ENCODE peak calls at places on chromosomes 5 and 9, in seven cellular contexts. Z, M, F, J, W, C and O are unnamed samples.

GRCh38 chr9:27548055-27548741 is 18.6 kb upstream of the MOB3B start:
- DNase-seq in Z (no peak), M (peak), F (no peak), J (peak), W (no peak), C (no peak), O (no peak)

GRCh38 chr5:133637206-133637605 is 24.9 kb upstream of the FSTL4 start:
- DNase-seq in Z (no peak), M (no peak), F (no peak), J (no peak), W (no peak), C (no peak), O (no peak)

GRCh38 chr9:127949827-127950512 is 12.3 kb upstream of the DPM2 start:
- DNase-seq in Z (no peak), M (no peak), F (no peak), J (no peak), W (peak), C (no peak), O (no peak)

GRCh38 chr5:169695919-169696490 is 58.9 kb downstream of the DOCK2 start:
- DNase-seq in Z (no peak), M (peak), F (peak), J (peak), W (no peak), C (no peak), O (no peak)

GRCh38 chr9:18422296-18423036 is 51.5 kb upstream of the ADAMTSL1 start:
- DNase-seq in Z (no peak), M (peak), F (no peak), J (no peak), W (no peak), C (no peak), O (no peak)

GRCh38 chr5:151772868-151773561 is 1.3 kb downstream of the G3BP1 start:
- DNase-seq in Z (no peak), M (peak), F (no peak), J (peak), W (no peak), C (no peak), O (peak)

GRCh38 chr5:96133337-96134094 is 171.9 kb upstream of the ELL2 start:
- DNase-seq in Z (no peak), M (no peak), F (no peak), J (no peak), W (no peak), C (no peak), O (no peak)

GRCh38 chr9:136074706-136075105 is 20.4 kb downstream of the NACC2 start:
- DNase-seq in Z (no peak), M (no peak), F (no peak), J (no peak), W (no peak), C (no peak), O (no peak)

GRCh38 chr9:83986765-83987401 is 6.3 kb downstream of the RMI1 start:
- DNase-seq in Z (no peak), M (peak), F (no peak), J (peak), W (no peak), C (no peak), O (no peak)

GRCh38 chr5:54667136-54667535 is 149.6 kb downstream of the SNX18 start:
- DNase-seq in Z (no peak), M (no peak), F (no peak), J (no peak), W (no peak), C (no peak), O (no peak)

GRCh38 chr9:136140966-136141365 is 22.3 kb upstream of the TMEM250 start:
- DNase-seq in Z (no peak), M (no peak), F (no peak), J (peak), W (no peak), C (peak), O (no peak)

GRCh38 chr5:180959661-180960060 is 29.0 kb upstream of the BTNL3 start:
- DNase-seq in Z (no peak), M (no peak), F (no peak), J (no peak), W (no peak), C (no peak), O (no peak)

GRCh38 chr5:33867236-33867635 is 24.6 kb downstream of the ADAMTS12 start:
- DNase-seq in Z (no peak), M (no peak), F (no peak), J (no peak), W (no peak), C (no peak), O (no peak)

GRCh38 chr9:90722116-90722515 is 79.5 kb upstream of the DIRAS2 start:
- DNase-seq in Z (no peak), M (no peak), F (no peak), J (no peak), W (no peak), C (no peak), O (no peak)

GRCh38 chr9:85729882-85730281 is 11.9 kb downstream of the AGTPBP1 start:
- DNase-seq in Z (no peak), M (no peak), F (no peak), J (no peak), W (no peak), C (no peak), O (no peak)

GRCh38 chr5:132951858-132952257 is 11.6 kb downstream of the AFF4 start:
- DNase-seq in Z (no peak), M (no peak), F (no peak), J (no peak), W (no peak), C (no peak), O (no peak)

GRCh38 chr9:136352682-136353081 is 10.9 kb downstream of the DNLZ start:
- DNase-seq in Z (no peak), M (no peak), F (no peak), J (no peak), W (no peak), C (peak), O (no peak)

GRCh38 chr5:116272281-116272941 is 187.6 kb downstream of the COMMD10 start:
- DNase-seq in Z (no peak), M (no peak), F (peak), J (no peak), W (no peak), C (no peak), O (no peak)

GRCh38 chr5:162497455-162497854 is 429.9 kb downstream of the GABRG2 start:
- DNase-seq in Z (no peak), M (no peak), F (no peak), J (no peak), W (no peak), C (no peak), O (no peak)

GRCh38 chr5:54753034-54753433 is 232.4 kb downstream of the ESM1 start:
- DNase-seq in Z (no peak), M (peak), F (no peak), J (peak), W (no peak), C (no peak), O (no peak)

GRCh38 chr5:112738180-112738560 is 485 bp downstream of the APC start:
- DNase-seq in Z (no peak), M (peak), F (no peak), J (no peak), W (peak), C (no peak), O (peak)

GRCh38 chr5:180021900-180022299 is 49.7 kb downstream of the RNF130 start:
- DNase-seq in Z (no peak), M (no peak), F (no peak), J (no peak), W (no peak), C (no peak), O (no peak)

GRCh38 chr9:13728121-13728520 is 448.6 kb upstream of the MPDZ start:
- DNase-seq in Z (no peak), M (no peak), F (no peak), J (no peak), W (peak), C (peak), O (no peak)

GRCh38 chr5:134738963-134739661 is 764 bp downstream of the CAMLG start:
- DNase-seq in Z (peak), M (peak), F (no peak), J (peak), W (no peak), C (no peak), O (peak)
- TF ChIP-seq CTCF in Z (peak), M (peak), F (no peak), J (peak), W (no peak), C (no peak), O (no peak)

DNA sequence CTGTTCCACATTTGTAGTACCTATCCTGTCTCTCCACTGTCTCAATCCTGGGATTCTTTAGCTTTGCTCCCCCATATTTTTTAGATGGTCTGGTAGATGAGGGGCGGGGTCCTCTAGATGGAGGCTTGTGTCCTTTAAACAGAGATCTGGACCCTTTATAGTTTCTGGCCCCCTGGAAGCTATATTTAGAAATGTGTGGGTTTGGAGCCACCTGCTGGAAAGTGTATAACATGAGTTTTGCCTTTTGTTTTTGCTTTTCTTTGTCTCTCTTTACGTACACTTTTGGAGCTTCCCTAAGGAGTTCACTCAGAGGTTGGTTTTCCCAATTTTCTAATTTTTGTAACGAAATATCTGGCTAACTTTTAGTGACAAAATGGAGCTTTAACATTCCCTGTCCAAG is 110.7 kb downstream of the CFAP95 start:
- DNase-seq in Z (no peak), M (no peak), F (no peak), J (no peak), W (no peak), C (no peak), O (no peak)
- TF ChIP-seq CTCF in Z (no peak), M (peak), F (peak), J (peak), W (no peak), C (no peak), O (no peak)

GRCh38 chr5:173638126-173638525 is 21.7 kb upstream of the BOD1 start:
- DNase-seq in Z (no peak), M (no peak), F (no peak), J (no peak), W (no peak), C (no peak), O (no peak)

GRCh38 chr5:173638631-173639030 is 22.2 kb upstream of the BOD1 start:
- DNase-seq in Z (no peak), M (no peak), F (no peak), J (no peak), W (no peak), C (no peak), O (no peak)

GRCh38 chr5:173641171-173641570 is 24.7 kb upstream of the BOD1 start:
- DNase-seq in Z (no peak), M (no peak), F (no peak), J (no peak), W (no peak), C (no peak), O (no peak)

GRCh38 chr5:173642191-173642816 is 25.9 kb upstream of the BOD1 start:
- DNase-seq in Z (no peak), M (no peak), F (no peak), J (no peak), W (no peak), C (no peak), O (no peak)

DNA sequence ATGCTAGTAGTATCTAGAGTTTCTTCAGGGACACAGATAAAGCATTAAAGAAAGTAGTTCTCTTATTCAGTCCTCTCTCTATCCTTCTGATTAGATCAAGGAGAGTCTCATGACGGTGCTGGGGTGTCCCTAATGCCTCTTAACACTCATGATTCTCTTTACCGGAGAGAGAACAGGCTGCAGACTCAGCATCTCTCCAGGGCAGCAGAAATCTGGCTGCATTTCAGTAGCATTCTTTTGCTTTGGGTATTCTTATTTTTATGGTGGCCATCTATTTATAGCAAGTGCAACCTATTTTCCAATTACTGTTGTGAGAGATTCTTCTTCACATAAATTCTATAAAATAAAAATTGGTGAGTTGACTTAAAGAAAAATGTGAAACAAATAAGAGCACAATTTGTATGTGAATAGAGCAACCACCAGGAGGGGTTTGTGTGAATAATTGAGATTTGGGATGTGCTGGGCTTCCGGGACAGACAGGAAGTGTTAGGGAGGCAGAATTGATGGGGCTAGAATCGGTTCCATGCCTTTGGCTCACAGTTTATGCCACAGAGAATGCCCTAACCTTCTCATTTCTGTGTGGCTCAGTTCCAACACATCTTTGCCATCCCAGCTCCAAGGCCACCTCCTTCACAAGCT is 23.8 kb upstream of the BOD1 start:
- DNase-seq in Z (no peak), M (no peak), F (no peak), J (no peak), W (no peak), C (no peak), O (no peak)
- TF ChIP-seq CTCF in Z (no peak), M (no peak), F (no peak), J (no peak), W (no peak), C (no peak), O (no peak)

GRCh38 chr5:39106332-39106731 is 32.1 kb upstream of the RICTOR start:
- DNase-seq in Z (no peak), M (peak), F (no peak), J (peak), W (no peak), C (no peak), O (no peak)
- TF ChIP-seq CTCF in Z (peak), M (peak), F (peak), J (peak), W (peak), C (peak), O (peak)

DNA sequence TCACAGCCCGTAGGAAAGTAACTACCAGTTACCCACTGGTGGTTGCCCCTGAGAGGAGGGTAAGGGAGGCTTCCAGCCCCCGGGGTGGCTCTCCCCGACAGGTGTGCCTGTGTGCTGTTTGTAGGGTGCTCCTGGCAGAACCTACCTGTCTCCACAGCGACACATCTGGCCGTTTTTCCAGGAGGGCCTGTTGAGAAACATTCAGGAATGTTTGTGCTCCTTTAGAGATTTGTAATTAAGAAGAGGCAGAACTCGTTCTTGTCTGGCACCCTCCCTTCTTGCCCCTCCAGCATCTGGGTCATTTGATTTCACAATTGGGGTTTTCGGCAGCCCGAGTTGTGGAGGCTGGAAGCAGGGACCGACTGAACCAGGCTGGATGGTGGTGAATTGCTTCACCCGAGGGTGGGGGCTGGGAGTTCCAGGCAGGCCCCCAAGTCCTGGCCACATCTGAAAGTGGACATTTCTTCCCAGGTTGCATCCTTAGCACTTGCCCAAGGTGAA is 74.2 kb downstream of the WWC1 start:
- DNase-seq in Z (no peak), M (peak), F (peak), J (peak), W (no peak), C (no peak), O (peak)
- TF ChIP-seq CTCF in Z (no peak), M (peak), F (peak), J (peak), W (no peak), C (no peak), O (no peak)